ENCODE peak calls at places on chromosomes 7 and 10, in eight cellular contexts. T, Z, D, Q, I, X, Y and K are unnamed samples.

GRCh38 chr10:102300289-102300843 is 55.0 kb downstream of the GBF1 start:
- DNase-seq in T (no peak), Z (no peak), D (no peak), Q (peak), I (no peak), X (no peak), Y (no peak), K (no peak)

GRCh38 chr10:130847170-130847569 is 464.4 kb downstream of the TCERG1L start:
- DNase-seq in T (no peak), Z (no peak), D (no peak), Q (no peak), I (no peak), X (no peak), Y (no peak), K (no peak)

GRCh38 chr10:91924212-91925021 is 847 bp downstream of the BTAF1 start:
- DNase-seq in T (no peak), Z (no peak), D (no peak), Q (peak), I (no peak), X (peak), Y (no peak), K (no peak)

GRCh38 chr7:116780966-116781365 is 81.4 kb upstream of the CAPZA2 start:
- DNase-seq in T (no peak), Z (no peak), D (no peak), Q (no peak), I (no peak), X (no peak), Y (peak), K (no peak)

GRCh38 chr7:127362364-127363027 is 30.0 kb downstream of the ZNF800 start:
- DNase-seq in T (no peak), Z (no peak), D (no peak), Q (no peak), I (no peak), X (no peak), Y (no peak), K (no peak)

GRCh38 chr7:82247814-82248433 is 195.7 kb downstream of the CACNA2D1 start:
- DNase-seq in T (no peak), Z (no peak), D (peak), Q (no peak), I (no peak), X (peak), Y (no peak), K (no peak)

GRCh38 chr10:49163741-49164140 is 24.4 kb downstream of the TMEM273 start:
- DNase-seq in T (no peak), Z (no peak), D (no peak), Q (peak), I (no peak), X (no peak), Y (no peak), K (no peak)

GRCh38 chr10:61987951-61988379 is 86.5 kb downstream of the ARID5B start:
- DNase-seq in T (no peak), Z (peak), D (peak), Q (peak), I (peak), X (peak), Y (no peak), K (peak)

GRCh38 chr10:25078659-25079429 is 62.4 kb downstream of the THNSL1 start:
- DNase-seq in T (no peak), Z (peak), D (no peak), Q (no peak), I (no peak), X (no peak), Y (no peak), K (no peak)

GRCh38 chr7:130668258-130669050 is at the start of gene COPG2:
- DNase-seq in T (peak), Z (peak), D (peak), Q (peak), I (peak), X (peak), Y (peak), K (peak)

GRCh38 chr10:71193516-71193915 is 18.9 kb upstream of the UNC5B start:
- DNase-seq in T (no peak), Z (no peak), D (no peak), Q (no peak), I (no peak), X (no peak), Y (no peak), K (no peak)

GRCh38 chr7:39623312-39624201 is at the start of gene RALA:
- DNase-seq in T (peak), Z (peak), D (peak), Q (peak), I (peak), X (peak), Y (peak), K (peak)

GRCh38 chr7:64887756-64888508 is 15.1 kb upstream of the ZNF273 start:
- DNase-seq in T (peak), Z (peak), D (no peak), Q (no peak), I (peak), X (peak), Y (no peak), K (peak)

GRCh38 chr7:119959811-119960210 is 313.2 kb upstream of the KCND2 start:
- DNase-seq in T (no peak), Z (no peak), D (no peak), Q (peak), I (no peak), X (no peak), Y (peak), K (no peak)

GRCh38 chr10:54843085-54843646 is 42.1 kb upstream of the PCDH15 start:
- DNase-seq in T (no peak), Z (no peak), D (no peak), Q (no peak), I (no peak), X (peak), Y (no peak), K (no peak)

GRCh38 chr7:136687693-136688322 is 180.6 kb upstream of the CHRM2 start:
- DNase-seq in T (no peak), Z (peak), D (peak), Q (peak), I (no peak), X (peak), Y (no peak), K (no peak)

GRCh38 chr7:110541962-110542361 is 549.0 kb upstream of the LRRN3 start:
- DNase-seq in T (no peak), Z (no peak), D (no peak), Q (no peak), I (no peak), X (no peak), Y (peak), K (no peak)

GRCh38 chr10:72254891-72255568 is 18.7 kb upstream of the DDIT4 start:
- DNase-seq in T (peak), Z (peak), D (peak), Q (peak), I (peak), X (peak), Y (peak), K (peak)

GRCh38 chr7:151726875-151727578 is 149.9 kb downstream of the PRKAG2 start:
- DNase-seq in T (no peak), Z (no peak), D (no peak), Q (no peak), I (no peak), X (no peak), Y (no peak), K (no peak)

GRCh38 chr7:155698633-155699032 is 54.2 kb downstream of the RBM33 start:
- DNase-seq in T (no peak), Z (no peak), D (no peak), Q (no peak), I (no peak), X (no peak), Y (no peak), K (no peak)

GRCh38 chr7:112204072-112204775 is 2.0 kb downstream of the DOCK4 start:
- DNase-seq in T (no peak), Z (peak), D (no peak), Q (peak), I (no peak), X (peak), Y (peak), K (no peak)

GRCh38 chr7:135343361-135343760 is 109.7 kb downstream of the STRA8 start:
- DNase-seq in T (no peak), Z (no peak), D (no peak), Q (no peak), I (no peak), X (no peak), Y (no peak), K (no peak)

GRCh38 chr10:114767589-114768393 is 53.8 kb upstream of the FHIP2A start:
- DNase-seq in T (peak), Z (no peak), D (peak), Q (no peak), I (peak), X (peak), Y (peak), K (no peak)

GRCh38 chr10:31132681-31133239 is 101.1 kb upstream of the ZNF438 start:
- DNase-seq in T (no peak), Z (no peak), D (no peak), Q (no peak), I (no peak), X (no peak), Y (no peak), K (no peak)